ENCODE peak calls at places on chromosomes 12 and 14, in ten cellular contexts. One of them, this sample, is unnamed.

GRCh38 chr12:64086946-64087345 is 135.2 kb downstream of the KICS2 start:
- DNase-seq in nephron progenitor cell: no peak
- DNase-seq in osteoblast: no peak
- DNase-seq in WTC11: no peak
- DNase-seq in A549: no peak
- DNase-seq in fibroblast of the aortic adventitia: no peak
- DNase-seq in breast epithelium: no peak
- DNase-seq in HCT116: no peak
- DNase-seq in dorsolateral prefrontal cortex: no peak
- DNase-seq in cardiac muscle cell: no peak
- DNase-seq in this sample: no peak

GRCh38 chr14:100030441-100031153 is 34.6 kb upstream of the EVL start:
- DNase-seq in nephron progenitor cell: no peak
- DNase-seq in breast epithelium: no peak
- DNase-seq in WTC11: no peak
- DNase-seq in fibroblast of the aortic adventitia: peak; percentile 91
- DNase-seq in A549: peak; percentile 25
- DNase-seq in osteoblast: peak; percentile 58
- DNase-seq in cardiac muscle cell: peak; percentile 90
- DNase-seq in dorsolateral prefrontal cortex: no peak
- DNase-seq in HCT116: no peak
- DNase-seq in this sample: no peak

GRCh38 chr12:122227341-122227740 is 1.5 kb upstream of the DIABLO start:
- DNase-seq in WTC11: no peak
- DNase-seq in cardiac muscle cell: no peak
- DNase-seq in dorsolateral prefrontal cortex: no peak
- DNase-seq in nephron progenitor cell: no peak
- DNase-seq in A549: no peak
- DNase-seq in HCT116: no peak
- DNase-seq in fibroblast of the aortic adventitia: no peak
- DNase-seq in osteoblast: no peak
- DNase-seq in breast epithelium: no peak
- DNase-seq in this sample: no peak

GRCh38 chr14:51044961-51045360 is 49.9 kb downstream of the TRIM9 start:
- DNase-seq in cardiac muscle cell: no peak
- DNase-seq in nephron progenitor cell: no peak
- DNase-seq in osteoblast: no peak
- DNase-seq in A549: no peak
- DNase-seq in breast epithelium: no peak
- DNase-seq in HCT116: no peak
- DNase-seq in WTC11: no peak
- DNase-seq in fibroblast of the aortic adventitia: no peak
- DNase-seq in dorsolateral prefrontal cortex: no peak
- DNase-seq in this sample: no peak

GRCh38 chr14:72643317-72643801 is 250.5 kb downstream of the DPF3 start:
- DNase-seq in osteoblast: peak; percentile 96
- DNase-seq in A549: peak; percentile 67
- DNase-seq in HCT116: no peak
- DNase-seq in cardiac muscle cell: peak; percentile 96
- DNase-seq in breast epithelium: no peak
- DNase-seq in dorsolateral prefrontal cortex: peak; percentile 60
- DNase-seq in fibroblast of the aortic adventitia: peak; percentile 97
- DNase-seq in nephron progenitor cell: no peak
- DNase-seq in WTC11: no peak
- DNase-seq in this sample: no peak

GRCh38 chr12:46983959-46984833 is 95.2 kb upstream of the PCED1B start:
- DNase-seq in cardiac muscle cell: peak; percentile 76
- DNase-seq in dorsolateral prefrontal cortex: no peak
- DNase-seq in HCT116: peak; percentile 56
- DNase-seq in osteoblast: no peak
- DNase-seq in breast epithelium: no peak
- DNase-seq in A549: peak; percentile 34
- DNase-seq in fibroblast of the aortic adventitia: peak; percentile 81
- DNase-seq in WTC11: peak; percentile 43
- DNase-seq in nephron progenitor cell: peak; percentile 43
- DNase-seq in this sample: peak; percentile 59

GRCh38 chr14:72651081-72651480 is 242.8 kb downstream of the DPF3 start:
- DNase-seq in fibroblast of the aortic adventitia: peak; percentile 43
- DNase-seq in cardiac muscle cell: peak; percentile 56
- DNase-seq in A549: no peak
- DNase-seq in nephron progenitor cell: peak; percentile 26
- DNase-seq in dorsolateral prefrontal cortex: no peak
- DNase-seq in HCT116: no peak
- DNase-seq in WTC11: no peak
- DNase-seq in breast epithelium: no peak
- DNase-seq in osteoblast: no peak
- DNase-seq in this sample: no peak

GRCh38 chr14:89164168-89165074 is 252.6 kb downstream of the FOXN3 start:
- DNase-seq in osteoblast: no peak
- DNase-seq in cardiac muscle cell: no peak
- DNase-seq in HCT116: no peak
- DNase-seq in dorsolateral prefrontal cortex: no peak
- DNase-seq in nephron progenitor cell: no peak
- DNase-seq in WTC11: no peak
- DNase-seq in fibroblast of the aortic adventitia: no peak
- DNase-seq in A549: no peak
- DNase-seq in breast epithelium: no peak
- DNase-seq in this sample: peak; percentile 39

GRCh38 chr12:122523280-122523679 is 3.5 kb downstream of the RSRC2 start:
- DNase-seq in A549: no peak
- DNase-seq in cardiac muscle cell: peak; percentile 78
- DNase-seq in dorsolateral prefrontal cortex: no peak
- DNase-seq in HCT116: no peak
- DNase-seq in breast epithelium: no peak
- DNase-seq in fibroblast of the aortic adventitia: peak; percentile 68
- DNase-seq in WTC11: no peak
- DNase-seq in nephron progenitor cell: no peak
- DNase-seq in osteoblast: no peak
- DNase-seq in this sample: no peak

GRCh38 chr12:93713060-93713459 is 35.9 kb downstream of the CRADD start:
- DNase-seq in dorsolateral prefrontal cortex: no peak
- DNase-seq in fibroblast of the aortic adventitia: no peak
- DNase-seq in HCT116: no peak
- DNase-seq in osteoblast: no peak
- DNase-seq in nephron progenitor cell: no peak
- DNase-seq in WTC11: no peak
- DNase-seq in A549: no peak
- DNase-seq in cardiac muscle cell: no peak
- DNase-seq in breast epithelium: no peak
- DNase-seq in this sample: no peak

GRCh38 chr14:61461808-61462275 is 140.5 kb downstream of the PRKCH start:
- DNase-seq in dorsolateral prefrontal cortex: no peak
- DNase-seq in osteoblast: peak; percentile 88
- DNase-seq in breast epithelium: no peak
- DNase-seq in nephron progenitor cell: peak; percentile 33
- DNase-seq in WTC11: no peak
- DNase-seq in cardiac muscle cell: peak; percentile 91
- DNase-seq in A549: peak; percentile 73
- DNase-seq in fibroblast of the aortic adventitia: peak; percentile 88
- DNase-seq in HCT116: peak; percentile 34
- DNase-seq in this sample: peak; percentile 61

GRCh38 chr12:56983386-56983785 is 23.0 kb downstream of the ZBTB39 start:
- DNase-seq in A549: no peak
- DNase-seq in dorsolateral prefrontal cortex: no peak
- DNase-seq in cardiac muscle cell: no peak
- DNase-seq in nephron progenitor cell: no peak
- DNase-seq in osteoblast: no peak
- DNase-seq in fibroblast of the aortic adventitia: no peak
- DNase-seq in HCT116: no peak
- DNase-seq in breast epithelium: no peak
- DNase-seq in WTC11: no peak
- DNase-seq in this sample: no peak

GRCh38 chr12:104792570-104792969 is 165.5 kb downstream of the SLC41A2 start:
- DNase-seq in nephron progenitor cell: no peak
- DNase-seq in WTC11: no peak
- DNase-seq in cardiac muscle cell: peak; percentile 87
- DNase-seq in A549: peak; percentile 11
- DNase-seq in fibroblast of the aortic adventitia: peak; percentile 97
- DNase-seq in HCT116: peak; percentile 39
- DNase-seq in dorsolateral prefrontal cortex: no peak
- DNase-seq in osteoblast: peak; percentile 72
- DNase-seq in breast epithelium: no peak
- DNase-seq in this sample: no peak

GRCh38 chr12:88036368-88036965 is 7.3 kb upstream of the C12orf50 start:
- DNase-seq in A549: no peak
- DNase-seq in HCT116: no peak
- DNase-seq in cardiac muscle cell: peak; percentile 34
- DNase-seq in WTC11: no peak
- DNase-seq in nephron progenitor cell: no peak
- DNase-seq in osteoblast: peak; percentile 50
- DNase-seq in fibroblast of the aortic adventitia: peak; percentile 58
- DNase-seq in breast epithelium: no peak
- DNase-seq in dorsolateral prefrontal cortex: no peak
- DNase-seq in this sample: no peak

GRCh38 chr12:63319386-63319785 is 168.4 kb upstream of the AVPR1A start:
- DNase-seq in WTC11: no peak
- DNase-seq in nephron progenitor cell: no peak
- DNase-seq in osteoblast: no peak
- DNase-seq in cardiac muscle cell: no peak
- DNase-seq in A549: peak; percentile 12
- DNase-seq in breast epithelium: no peak
- DNase-seq in HCT116: peak; percentile 39
- DNase-seq in dorsolateral prefrontal cortex: no peak
- DNase-seq in fibroblast of the aortic adventitia: no peak
- DNase-seq in this sample: peak; percentile 8

DNA sequence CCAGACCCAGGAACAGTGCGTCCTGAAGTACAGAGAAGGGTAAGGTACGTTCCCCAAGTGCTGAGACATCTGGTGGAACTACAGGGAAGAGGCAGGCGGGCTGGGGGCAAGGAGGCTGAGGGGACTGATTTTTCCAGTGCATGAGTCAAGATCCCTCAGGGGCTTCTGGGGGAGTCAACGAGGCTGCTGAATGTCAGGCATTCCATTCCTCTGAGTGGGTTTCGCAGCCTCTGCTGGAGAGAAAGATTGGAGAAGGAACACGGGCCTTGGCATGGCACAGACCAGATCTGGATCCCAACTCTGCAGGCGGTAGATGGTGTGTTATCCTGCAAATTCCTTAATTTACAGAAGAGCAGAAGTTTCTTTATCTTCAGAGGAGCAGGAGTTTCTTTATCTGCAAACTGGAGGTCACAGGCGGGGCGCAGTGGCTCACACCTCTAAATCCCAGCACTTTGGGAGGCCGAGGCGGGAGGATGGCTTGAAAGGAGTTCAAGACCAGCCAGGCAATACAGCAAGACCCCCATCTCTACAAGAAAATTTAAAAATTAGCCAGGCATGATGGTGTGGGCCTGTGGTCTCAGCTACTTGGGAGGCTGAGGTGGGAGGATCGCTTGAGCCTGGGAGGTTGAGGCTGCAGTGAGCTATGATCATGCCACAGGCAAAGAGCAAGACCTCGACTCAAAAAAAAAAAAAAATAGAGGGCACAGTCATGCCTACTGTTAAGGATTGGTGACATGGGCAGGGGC is 132.6 kb upstream of the MAP1LC3B2 start:
- DNase-seq in breast epithelium: no peak
- DNase-seq in osteoblast: peak; percentile 94
- DNase-seq in A549: peak; percentile 97
- DNase-seq in cardiac muscle cell: peak; percentile 99
- DNase-seq in WTC11: peak; percentile 69
- DNase-seq in dorsolateral prefrontal cortex: no peak
- DNase-seq in fibroblast of the aortic adventitia: peak; percentile 99
- DNase-seq in HCT116: peak; percentile 87
- DNase-seq in nephron progenitor cell: peak; percentile 36
- DNase-seq in this sample: no peak
- TF ChIP-seq CTCF in breast epithelium: no peak
- TF ChIP-seq CTCF in osteoblast: peak; percentile 76
- TF ChIP-seq CTCF in A549: peak; percentile 47
- TF ChIP-seq CTCF in cardiac muscle cell: peak; percentile 72
- TF ChIP-seq CTCF in WTC11: no peak
- TF ChIP-seq CTCF in dorsolateral prefrontal cortex: no peak
- TF ChIP-seq CTCF in fibroblast of the aortic adventitia: peak; percentile 83
- TF ChIP-seq CTCF in HCT116: peak; percentile 50
- TF ChIP-seq CTCF in nephron progenitor cell: no peak
- TF ChIP-seq CTCF in this sample: no peak

GRCh38 chr14:21902561-21903199 is 229.1 kb upstream of the OR4E1 start:
- DNase-seq in HCT116: no peak
- DNase-seq in fibroblast of the aortic adventitia: no peak
- DNase-seq in WTC11: no peak
- DNase-seq in A549: no peak
- DNase-seq in nephron progenitor cell: peak; percentile 16
- DNase-seq in osteoblast: no peak
- DNase-seq in dorsolateral prefrontal cortex: no peak
- DNase-seq in cardiac muscle cell: no peak
- DNase-seq in breast epithelium: no peak
- DNase-seq in this sample: peak; percentile 18
- TF ChIP-seq CTCF in HCT116: peak; percentile 46
- TF ChIP-seq CTCF in fibroblast of the aortic adventitia: peak; percentile 12
- TF ChIP-seq CTCF in WTC11: no peak
- TF ChIP-seq CTCF in A549: peak; percentile 27
- TF ChIP-seq CTCF in nephron progenitor cell: peak; percentile 33
- TF ChIP-seq CTCF in osteoblast: no peak
- TF ChIP-seq CTCF in dorsolateral prefrontal cortex: no peak
- TF ChIP-seq CTCF in cardiac muscle cell: no peak
- TF ChIP-seq CTCF in breast epithelium: no peak
- TF ChIP-seq CTCF in this sample: peak; percentile 53

DNA sequence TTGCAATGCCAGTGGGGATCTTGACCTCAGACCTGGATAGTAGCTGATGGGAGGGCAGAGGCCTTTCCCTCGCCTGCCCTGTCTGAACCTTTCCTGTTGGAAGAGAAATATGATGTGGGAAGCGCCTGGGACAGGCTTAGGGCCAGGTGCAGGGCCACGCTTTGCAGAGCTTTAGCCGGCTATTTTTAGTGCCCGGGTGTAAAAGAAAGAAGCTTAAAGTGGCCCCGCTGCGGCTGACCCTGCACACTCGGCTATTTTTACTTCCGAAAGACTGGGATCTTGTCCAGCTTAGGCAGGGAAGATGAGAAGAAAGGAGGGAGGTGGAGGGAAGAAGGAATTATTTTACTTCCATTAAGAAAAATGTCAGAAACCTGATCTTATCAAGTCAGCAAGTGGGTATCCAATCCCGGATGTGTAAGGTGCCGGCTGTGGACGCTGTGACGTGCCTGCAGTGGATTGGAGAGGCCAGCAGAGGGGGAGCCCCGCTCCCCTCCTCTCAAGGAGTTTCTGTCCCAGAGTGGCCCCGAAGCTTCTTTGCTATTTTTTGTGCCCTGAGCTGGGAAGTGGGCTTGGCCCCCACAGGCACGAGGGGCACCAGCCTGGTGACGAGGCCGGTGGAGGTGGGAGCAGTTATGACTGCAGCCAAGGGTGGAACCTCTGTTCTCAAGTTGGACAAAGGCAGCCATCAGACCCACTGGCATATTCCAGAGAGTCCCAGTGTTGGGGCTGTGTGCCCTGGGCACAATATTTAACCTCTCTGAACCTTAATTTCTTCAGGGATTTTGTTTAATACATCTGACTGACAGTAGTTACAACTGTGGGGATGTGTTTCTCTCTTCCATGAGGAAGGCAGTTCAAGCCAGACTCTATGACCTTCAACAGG is 97.7 kb downstream of the ESRRB start:
- DNase-seq in breast epithelium: no peak
- DNase-seq in WTC11: peak; percentile 59
- DNase-seq in cardiac muscle cell: peak; percentile 17
- DNase-seq in nephron progenitor cell: peak; percentile 47
- DNase-seq in HCT116: no peak
- DNase-seq in fibroblast of the aortic adventitia: peak; percentile 16
- DNase-seq in dorsolateral prefrontal cortex: no peak
- DNase-seq in A549: no peak
- DNase-seq in osteoblast: no peak
- DNase-seq in this sample: peak; percentile 50
- TF ChIP-seq CTCF in breast epithelium: no peak
- TF ChIP-seq CTCF in WTC11: no peak
- TF ChIP-seq CTCF in cardiac muscle cell: peak; percentile 14
- TF ChIP-seq CTCF in nephron progenitor cell: peak; percentile 35
- TF ChIP-seq CTCF in HCT116: no peak
- TF ChIP-seq CTCF in fibroblast of the aortic adventitia: peak; percentile 22
- TF ChIP-seq CTCF in dorsolateral prefrontal cortex: no peak
- TF ChIP-seq CTCF in A549: no peak
- TF ChIP-seq CTCF in osteoblast: no peak
- TF ChIP-seq CTCF in this sample: peak; percentile 15

GRCh38 chr14:91891721-91892220 is 24.4 kb upstream of the TC2N start:
- DNase-seq in nephron progenitor cell: no peak
- DNase-seq in HCT116: no peak
- DNase-seq in WTC11: no peak
- DNase-seq in dorsolateral prefrontal cortex: peak; percentile 79
- DNase-seq in A549: no peak
- DNase-seq in breast epithelium: no peak
- DNase-seq in cardiac muscle cell: peak; percentile 54
- DNase-seq in fibroblast of the aortic adventitia: peak; percentile 70
- DNase-seq in osteoblast: peak; percentile 85
- DNase-seq in this sample: no peak
- TF ChIP-seq CTCF in nephron progenitor cell: no peak
- TF ChIP-seq CTCF in HCT116: no peak
- TF ChIP-seq CTCF in WTC11: no peak
- TF ChIP-seq CTCF in dorsolateral prefrontal cortex: no peak
- TF ChIP-seq CTCF in A549: no peak
- TF ChIP-seq CTCF in breast epithelium: no peak
- TF ChIP-seq CTCF in cardiac muscle cell: no peak
- TF ChIP-seq CTCF in fibroblast of the aortic adventitia: no peak
- TF ChIP-seq CTCF in osteoblast: no peak
- TF ChIP-seq CTCF in this sample: no peak

This sample was measured in GM12865.